ENCODE peak calls at places on chromosomes 6 and 20, in four cellular contexts. One of them, this sample, is unnamed.

GRCh38 chr6:52109073-52109635 is 21.7 kb upstream of the PKHD1 start:
- DNase-seq in H1: no peak
- DNase-seq in IMR-90: no peak
- DNase-seq in H9: no peak
- DNase-seq in this sample: no peak

GRCh38 chr6:5094327-5094726 is 9.2 kb downstream of the PPP1R3G start:
- DNase-seq in H1: no peak
- DNase-seq in H9: no peak
- DNase-seq in IMR-90: peak; percentile 98
- DNase-seq in this sample: no peak

GRCh38 chr6:73285674-73286283 is 22.8 kb upstream of the KHDC1 start:
- DNase-seq in H9: no peak
- DNase-seq in IMR-90: peak; percentile 76
- DNase-seq in H1: no peak
- DNase-seq in this sample: peak; percentile 64

GRCh38 chr6:43575105-43575771 is 600 bp downstream of the XPO5 start:
- DNase-seq in H1: no peak
- DNase-seq in H9: peak; percentile 48
- DNase-seq in IMR-90: peak; percentile 9
- DNase-seq in this sample: peak; percentile 61

GRCh38 chr6:21461844-21462518 is 131.6 kb upstream of the SOX4 start:
- DNase-seq in IMR-90: no peak
- DNase-seq in H1: no peak
- DNase-seq in H9: no peak
- DNase-seq in this sample: no peak

GRCh38 chr6:14231546-14232280 is 114.1 kb downstream of the CD83 start:
- DNase-seq in H1: no peak
- DNase-seq in H9: no peak
- DNase-seq in IMR-90: peak; percentile 46
- DNase-seq in this sample: no peak

GRCh38 chr20:4113996-4114603 is 98.7 kb upstream of the RNF24 start:
- DNase-seq in H1: no peak
- DNase-seq in IMR-90: no peak
- DNase-seq in H9: no peak
- DNase-seq in this sample: peak; percentile 78

GRCh38 chr20:41136336-41136694 is 1.0 kb upstream of the PLCG1 start:
- DNase-seq in H1: no peak
- DNase-seq in H9: no peak
- DNase-seq in IMR-90: no peak
- DNase-seq in this sample: peak; percentile 48

GRCh38 chr6:36243562-36244212 is 26.2 kb upstream of the PNPLA1 start:
- DNase-seq in H9: no peak
- DNase-seq in H1: no peak
- DNase-seq in IMR-90: no peak
- DNase-seq in this sample: no peak

GRCh38 chr6:313917-314316 is 21.6 kb downstream of the DUSP22 start:
- DNase-seq in IMR-90: peak; percentile 36
- DNase-seq in H1: no peak
- DNase-seq in H9: no peak
- DNase-seq in this sample: no peak

GRCh38 chr20:3889489-3890409 is 562 bp downstream of the PANK2 start:
- DNase-seq in H1: no peak
- DNase-seq in IMR-90: no peak
- DNase-seq in H9: no peak
- DNase-seq in this sample: peak; percentile 46

GRCh38 chr6:127938701-127939100 is 37.8 kb upstream of the THEMIS start:
- DNase-seq in H9: no peak
- DNase-seq in IMR-90: peak; percentile 64
- DNase-seq in H1: no peak
- DNase-seq in this sample: peak; percentile 28

GRCh38 chr6:28081486-28081751 is 1.1 kb downstream of the ZNF165 start:
- DNase-seq in H1: no peak
- DNase-seq in H9: no peak
- DNase-seq in IMR-90: no peak
- DNase-seq in this sample: no peak

GRCh38 chr6:5457983-5458683 is 196.8 kb downstream of the FARS2 start:
- DNase-seq in H1: no peak
- DNase-seq in H9: no peak
- DNase-seq in IMR-90: no peak
- DNase-seq in this sample: no peak

GRCh38 chr6:36015666-36016065 is 8.8 kb downstream of the SLC26A8 start:
- DNase-seq in IMR-90: no peak
- DNase-seq in H1: no peak
- DNase-seq in H9: no peak
- DNase-seq in this sample: no peak

GRCh38 chr6:163630575-163630974 is 216.1 kb downstream of the QKI start:
- DNase-seq in H9: no peak
- DNase-seq in IMR-90: no peak
- DNase-seq in H1: no peak
- DNase-seq in this sample: no peak

GRCh38 chr6:152378154-152378553 is 259.0 kb downstream of the SYNE1 start:
- DNase-seq in H1: no peak
- DNase-seq in H9: no peak
- DNase-seq in IMR-90: peak; percentile 46
- DNase-seq in this sample: peak; percentile 43

GRCh38 chr6:128500017-128500416 is 20.4 kb downstream of the PTPRK start:
- DNase-seq in IMR-90: peak; percentile 24
- DNase-seq in H9: no peak
- DNase-seq in H1: no peak
- DNase-seq in this sample: no peak

GRCh38 chr20:11891827-11892521 is 25.7 kb upstream of the BTBD3 start:
- DNase-seq in H9: peak; percentile 80
- DNase-seq in IMR-90: peak; percentile 62
- DNase-seq in H1: no peak
- DNase-seq in this sample: peak; percentile 96

GRCh38 chr6:3990692-3991491 is 88.0 kb downstream of the FAM217A start:
- DNase-seq in H9: peak; percentile 88
- DNase-seq in H1: peak; percentile 73
- DNase-seq in IMR-90: peak; percentile 88
- DNase-seq in this sample: peak; percentile 91

GRCh38 chr6:125798734-125799510 is 8.2 kb downstream of the NCOA7 start:
- DNase-seq in IMR-90: no peak
- DNase-seq in H1: no peak
- DNase-seq in H9: no peak
- DNase-seq in this sample: peak; percentile 14

DNA sequence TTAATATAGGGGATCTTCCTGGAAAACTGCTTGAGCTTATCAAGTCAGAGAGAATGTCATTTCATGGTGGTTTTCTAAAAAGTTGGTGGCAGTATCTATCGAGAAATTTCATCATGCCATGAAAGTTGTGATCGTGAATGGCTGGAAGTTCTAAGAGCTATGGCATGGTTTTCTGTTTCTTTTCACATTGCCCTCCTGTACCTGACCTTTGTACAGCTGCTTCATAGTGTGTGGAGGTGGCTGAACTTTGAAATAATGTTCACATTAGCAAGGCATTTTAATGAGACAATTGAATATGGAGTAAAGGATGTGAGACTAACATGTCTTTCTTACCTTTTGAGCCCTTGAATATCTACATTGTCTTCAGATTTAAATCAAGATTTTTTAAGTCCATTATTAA is 278.2 kb upstream of the ID4 start:
- DNase-seq in H1: no peak
- DNase-seq in IMR-90: no peak
- DNase-seq in H9: no peak
- DNase-seq in this sample: no peak
- H3K56ac ChIP-seq in H1: no peak overlapping the region
- H3K56ac ChIP-seq in IMR-90: no peak overlapping the region
- H3K56ac ChIP-seq in H9: no peak overlapping the region
- H3K56ac ChIP-seq in this sample: no peak overlapping the region

GRCh38 chr20:38127920-38128528 is 37.0 kb downstream of the TGM2 start:
- DNase-seq in H1: no peak
- DNase-seq in IMR-90: no peak
- DNase-seq in H9: no peak
- DNase-seq in this sample: no peak
- H2BK120ac ChIP-seq in H1: no peak overlapping the region
- H2BK120ac ChIP-seq in IMR-90: peak overlapping the region; percentile 22
- H2BK120ac ChIP-seq in H9: no peak overlapping the region
- H2BK120ac ChIP-seq in this sample: no peak overlapping the region

GRCh38 chr6:151294561-151295101 is 54.9 kb downstream of the AKAP12 start:
- DNase-seq in H9: no peak
- DNase-seq in H1: no peak
- DNase-seq in IMR-90: peak; percentile 69
- DNase-seq in this sample: no peak
- H3K18ac ChIP-seq in H9: no peak overlapping the region
- H3K18ac ChIP-seq in H1: no peak overlapping the region
- H3K18ac ChIP-seq in IMR-90: peak overlapping the region; percentile 93
- H3K18ac ChIP-seq in this sample: no peak overlapping the region

DNA sequence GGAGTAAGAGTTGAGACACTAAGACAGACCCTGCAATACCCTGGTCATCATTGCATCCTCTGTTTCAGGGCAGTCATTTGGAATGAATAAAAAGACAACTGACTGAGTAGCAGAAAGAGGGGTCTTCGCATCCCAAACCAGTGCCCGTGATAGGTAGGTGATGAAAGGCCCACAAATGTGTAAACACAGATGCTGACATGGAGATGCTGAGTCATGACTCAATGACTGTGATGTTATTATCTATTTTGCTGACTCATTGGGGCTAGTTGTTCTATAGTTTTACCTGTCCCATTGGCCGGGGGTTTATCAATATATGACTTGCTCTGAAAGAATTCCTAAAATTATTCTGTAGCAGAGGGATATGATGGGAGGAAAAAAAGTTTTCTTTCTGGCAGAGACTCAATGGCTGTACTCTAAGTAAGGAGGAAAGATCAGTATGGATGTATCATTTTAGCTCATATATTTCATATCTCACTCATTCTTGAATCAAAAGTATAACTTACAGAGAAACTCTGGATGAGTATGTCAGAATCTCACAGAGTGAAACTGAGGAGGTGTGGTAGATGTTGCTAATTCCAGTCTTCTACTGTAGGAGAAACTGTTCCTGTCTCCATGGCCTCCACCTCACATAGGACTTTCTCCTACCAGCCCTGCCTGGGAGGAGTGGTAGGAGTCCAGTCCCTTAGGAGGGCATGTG is 119.9 kb upstream of the PREP start:
- DNase-seq in H1: no peak
- DNase-seq in IMR-90: peak; percentile 58
- DNase-seq in H9: no peak
- DNase-seq in this sample: peak; percentile 15
- H3K56ac ChIP-seq in H1: no peak overlapping the region
- H3K56ac ChIP-seq in IMR-90: no peak overlapping the region
- H3K56ac ChIP-seq in H9: no peak overlapping the region
- H3K56ac ChIP-seq in this sample: no peak overlapping the region

DNA sequence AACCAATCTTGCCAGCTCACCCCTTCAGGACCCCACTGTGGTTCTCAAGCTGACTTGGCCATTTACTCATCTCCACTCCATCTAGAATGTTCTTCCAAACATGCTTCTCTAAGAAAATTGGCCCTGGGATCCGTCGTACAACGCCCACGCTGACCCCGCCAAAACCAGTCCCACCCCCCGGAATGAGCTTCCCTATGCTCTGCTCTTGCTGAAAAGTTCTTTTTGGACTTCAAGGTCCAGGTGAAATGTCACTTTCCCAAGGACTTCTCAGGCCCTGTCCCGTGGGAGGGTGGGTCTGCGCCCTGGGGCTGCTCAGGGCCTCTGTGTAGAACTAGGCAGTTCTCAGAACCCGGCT is 9.9 kb downstream of the NOL4L start:
- DNase-seq in H1: no peak
- DNase-seq in IMR-90: no peak
- DNase-seq in H9: no peak
- DNase-seq in this sample: no peak
- H2BK120ac ChIP-seq in H1: no peak overlapping the region
- H2BK120ac ChIP-seq in IMR-90: peak overlapping the region; percentile 82
- H2BK120ac ChIP-seq in H9: no peak overlapping the region
- H2BK120ac ChIP-seq in this sample: no peak overlapping the region